ENCODE peak calls at places on chromosome 5, in six cellular contexts. Y is activated CD8-positive, alpha-beta memory T cell treated with anti-CD3 and anti-CD28 coated beads, Interleukin-2, amount 10 ng/mL, durations not matched to agents 7 days and 5 days; A is lower lobe of right lung; M is naive B cell; F is CD4-positive, CD25-positive, alpha-beta regulatory T cell; D is activated T-cell treated with anti-CD3 and anti-CD28 coated beads, Interleukin-2, amount 50 U/mL, for 72 hours. R is an unnamed sample.

GRCh38 chr5:142398719-142399034 is 73.9 kb upstream of the SPRY4 start:
- ATAC-seq in F (no peak), Y (no peak), A (no peak), D (no peak), M (no peak), R (no peak)

GRCh38 chr5:55855509-55855908 is 4.4 kb downstream of the IL31RA start:
- ATAC-seq in Y (peak), F (peak), M (no peak), A (no peak), D (peak), R (no peak)

GRCh38 chr5:146041180-146041789 is 64.1 kb downstream of the PLAC8L1 start:
- ATAC-seq in Y (no peak), F (no peak), M (no peak), D (no peak), A (no peak), R (peak)

GRCh38 chr5:58454025-58454424 is 5.9 kb downstream of the PLK2 start:
- ATAC-seq in F (no peak), D (no peak), A (no peak), Y (no peak), M (no peak), R (no peak)

GRCh38 chr5:128304121-128304520 is 220.6 kb downstream of the SLC12A2 start:
- ATAC-seq in D (no peak), M (no peak), F (no peak), A (no peak), Y (no peak), R (peak)

GRCh38 chr5:9265391-9266287 is 280.2 kb downstream of the SEMA5A start:
- ATAC-seq in F (no peak), A (peak), M (no peak), D (no peak), Y (no peak), R (peak)

GRCh38 chr5:124132843-124133242 is 613.6 kb downstream of the ZNF608 start:
- ATAC-seq in A (no peak), D (no peak), F (no peak), Y (no peak), M (no peak), R (no peak)

GRCh38 chr5:41043109-41043747 is 27.9 kb downstream of the MROH2B start:
- ATAC-seq in F (no peak), D (no peak), M (no peak), A (no peak), Y (no peak), R (no peak)

GRCh38 chr5:179228341-179229121 is 116.7 kb downstream of the ADAMTS2 start:
- ATAC-seq in Y (no peak), A (no peak), M (no peak), D (no peak), F (no peak), R (no peak)

GRCh38 chr5:8864053-8864452 is 681.8 kb downstream of the SEMA5A start:
- ATAC-seq in A (no peak), D (no peak), M (no peak), Y (no peak), F (no peak), R (peak)

GRCh38 chr5:103139264-103139865 is 19.3 kb downstream of the PPIP5K2 start:
- ATAC-seq in D (peak), F (peak), A (peak), M (peak), Y (peak), R (peak)

GRCh38 chr5:71924980-71925379 is 182.3 kb upstream of the MAP1B start:
- ATAC-seq in M (no peak), F (no peak), Y (no peak), A (no peak), D (no peak), R (peak)

GRCh38 chr5:36631575-36632362 is 25.4 kb downstream of the SLC1A3 start:
- ATAC-seq in D (peak), F (no peak), M (no peak), Y (no peak), A (no peak), R (no peak)

GRCh38 chr5:125042243-125042887 is 295.9 kb upstream of the ZNF608 start:
- ATAC-seq in Y (no peak), D (no peak), M (no peak), F (no peak), A (no peak), R (no peak)

GRCh38 chr5:79864364-79864763 is 126.7 kb downstream of the MTX3 start:
- ATAC-seq in M (no peak), D (no peak), Y (no peak), F (no peak), A (no peak), R (no peak)

GRCh38 chr5:66498791-66499207 is 97.4 kb upstream of the MAST4 start:
- ATAC-seq in Y (no peak), F (no peak), M (no peak), A (peak), D (no peak), R (no peak)

GRCh38 chr5:9431151-9431495 is 114.8 kb downstream of the SEMA5A start:
- ATAC-seq in A (no peak), D (no peak), M (no peak), F (no peak), Y (no peak), R (peak)

GRCh38 chr5:42059291-42059690 is 134.2 kb downstream of the FBXO4 start:
- ATAC-seq in F (no peak), Y (no peak), D (no peak), M (no peak), A (no peak), R (no peak)

GRCh38 chr5:7436521-7436920 is 40.6 kb downstream of the ADCY2 start:
- ATAC-seq in F (no peak), A (no peak), D (no peak), M (no peak), Y (no peak), R (no peak)

GRCh38 chr5:83553000-83553486 is 81.5 kb downstream of the VCAN start:
- ATAC-seq in A (no peak), M (no peak), D (no peak), F (no peak), Y (no peak), R (peak)

GRCh38 chr5:93791520-93791972 is 50.1 kb upstream of the POU5F2 start:
- ATAC-seq in A (no peak), Y (no peak), D (no peak), F (no peak), M (no peak), R (no peak)

GRCh38 chr5:142685418-142686209 is at the start of gene FGF1:
- ATAC-seq in M (no peak), F (no peak), D (no peak), Y (no peak), A (peak), R (peak)

GRCh38 chr5:39555788-39556187 is 131.0 kb upstream of the DAB2 start:
- ATAC-seq in A (peak), D (no peak), F (no peak), Y (no peak), M (no peak), R (no peak)

GRCh38 chr5:14752497-14753071 is 88.1 kb downstream of the OTULIN start:
- ATAC-seq in M (no peak), Y (no peak), D (no peak), A (no peak), F (no peak), R (no peak)

GRCh38 chr5:2212481-2212880 is 329.8 kb upstream of the IRX4 start:
- ATAC-seq in D (no peak), Y (no peak), A (no peak), M (no peak), F (no peak), R (no peak)

GRCh38 chr5:149217096-149217801 is 54.4 kb upstream of the AFAP1L1 start:
- ATAC-seq in D (no peak), M (no peak), Y (no peak), F (no peak), A (peak), R (no peak)

GRCh38 chr5:8831251-8831650 is 714.6 kb downstream of the SEMA5A start:
- ATAC-seq in A (no peak), F (no peak), M (no peak), Y (no peak), D (no peak), R (no peak)